ENCODE peak calls at places on chromosomes 2 and 18, in six cellular contexts. L is fibroblast of lung, T is upper lobe of right lung, S is GM23338, G is right lobe of liver, X is left lung. K is an unnamed sample. For H3K27me3, the result is how much of the 10 kb centered on the place peaks cover.

GRCh38 chr2:6073260-6074141 is 381.3 kb downstream of the SOX11 start:
- DNase-seq in L (peak), T (no peak), S (no peak), G (no peak), X (no peak), K (no peak)

GRCh38 chr2:180376076-180376475 is 369.0 kb upstream of the CWC22 start:
- DNase-seq in L (peak), T (no peak), S (no peak), G (no peak), X (no peak), K (no peak)

GRCh38 chr2:25088817-25089485 is 47.1 kb downstream of the EFR3B start:
- DNase-seq in L (no peak), T (no peak), S (peak), G (no peak), X (no peak), K (no peak)

GRCh38 chr2:69933839-69934613 is 19.1 kb downstream of the MXD1 start:
- DNase-seq in L (peak), T (no peak), S (no peak), G (no peak), X (peak), K (no peak)

GRCh38 chr2:176122633-176123482 is at the start of gene HOXD9:
- DNase-seq in L (no peak), T (no peak), S (no peak), G (no peak), X (no peak), K (peak)

GRCh38 chr2:55419236-55419513 is 481 bp downstream of the CCDC88A start:
- DNase-seq in L (peak), T (no peak), S (no peak), G (no peak), X (no peak), K (peak)

GRCh38 chr2:170361359-170361936 is 183.5 kb downstream of the MYO3B start:
- DNase-seq in L (peak), T (no peak), S (peak), G (no peak), X (no peak), K (peak)

GRCh38 chr18:59610546-59611140 is 86.6 kb downstream of the CCBE1 start:
- DNase-seq in L (no peak), T (no peak), S (no peak), G (no peak), X (no peak), K (no peak)

GRCh38 chr2:169175112-169175511 is 105.7 kb downstream of the DHRS9 start:
- DNase-seq in L (no peak), T (no peak), S (no peak), G (no peak), X (no peak), K (no peak)

GRCh38 chr2:239601201-239601851 is 200.5 kb upstream of the HDAC4 start:
- DNase-seq in L (no peak), T (no peak), S (no peak), G (no peak), X (no peak), K (no peak)

GRCh38 chr2:147910990-147911473 is 66.2 kb downstream of the ACVR2A start:
- DNase-seq in L (peak), T (no peak), S (peak), G (no peak), X (no peak), K (peak)

GRCh38 chr2:178683877-178684276 is 123.3 kb downstream of the TTN start:
- DNase-seq in L (no peak), T (no peak), S (no peak), G (no peak), X (no peak), K (no peak)

GRCh38 chr2:188449570-188449969 is 157.9 kb downstream of the GULP1 start:
- DNase-seq in L (no peak), T (no peak), S (no peak), G (no peak), X (no peak), K (no peak)

GRCh38 chr2:182946949-182947348 is 80.5 kb upstream of the FRZB start:
- DNase-seq in L (no peak), T (no peak), S (no peak), G (no peak), X (no peak), K (peak)

GRCh38 chr2:39289609-39290008 is 45.8 kb upstream of the CDKL4 start:
- DNase-seq in L (no peak), T (no peak), S (no peak), G (no peak), X (no peak), K (no peak)

GRCh38 chr2:68390114-68390513 is 25.0 kb downstream of the PLEK start:
- DNase-seq in L (no peak), T (no peak), S (no peak), G (no peak), X (no peak), K (no peak)

GRCh38 chr2:160087854-160088745 is 25.7 kb upstream of the PLA2R1 start:
- DNase-seq in L (peak), T (no peak), S (peak), G (no peak), X (no peak), K (peak)

GRCh38 chr2:218517434-218518206 is 50.5 kb downstream of the USP37 start:
- DNase-seq in L (no peak), T (no peak), S (no peak), G (no peak), X (no peak), K (no peak)

GRCh38 chr2:96143848-96144480 is 1.3 kb downstream of the DUSP2 start:
- DNase-seq in L (no peak), T (peak), S (peak), G (peak), X (no peak), K (no peak)

GRCh38 chr2:26581991-26582842 is 58.9 kb downstream of the CIB4 start:
- DNase-seq in L (no peak), T (peak), S (no peak), G (peak), X (no peak), K (no peak)

GRCh38 chr2:228628682-228629081 is 447.2 kb upstream of the SPHKAP start:
- DNase-seq in L (no peak), T (no peak), S (no peak), G (no peak), X (no peak), K (no peak)

GRCh38 chr2:40199758-40200157 is 252.1 kb downstream of the SLC8A1 start:
- DNase-seq in L (peak), T (no peak), S (no peak), G (no peak), X (no peak), K (no peak)

GRCh38 chr18:76265375-76266225 is 229.4 kb downstream of the ZNF516 start:
- DNase-seq in L (peak), T (peak), S (no peak), G (peak), X (peak), K (no peak)

GRCh38 chr2:9984217-9984739 is 32.8 kb downstream of the GRHL1 start:
- DNase-seq in L (peak), T (no peak), S (peak), G (no peak), X (no peak), K (no peak)

GRCh38 chr2:200221055-200221692 is 85.3 kb upstream of the SPATS2L start:
- DNase-seq in L (no peak), T (no peak), S (no peak), G (no peak), X (no peak), K (no peak)

GRCh38 chr2:191515536-191515935 is 162.4 kb upstream of the NABP1 start:
- DNase-seq in L (no peak), T (no peak), S (no peak), G (no peak), X (no peak), K (no peak)

GRCh38 chr2:10124538-10125045 is 2.1 kb downstream of the RRM2 start:
- DNase-seq in L (peak), T (no peak), S (peak), G (no peak), X (no peak), K (peak)

GRCh38 chr2:220365023-220365422 is 737.6 kb downstream of the SLC4A3 start:
- DNase-seq in L (no peak), T (no peak), S (no peak), G (no peak), X (no peak), K (no peak)

GRCh38 chr18:43525149-43525548 is 247.9 kb upstream of the SYT4 start:
- DNase-seq in L (no peak), T (no peak), S (no peak), G (no peak), X (no peak), K (peak)

GRCh38 chr2:157732596-157732995 is 103.9 kb upstream of the ACVR1C start:
- DNase-seq in L (no peak), T (no peak), S (no peak), G (no peak), X (no peak), K (no peak)

GRCh38 chr2:57432528-57432927 is 614.1 kb upstream of the VRK2 start:
- DNase-seq in L (no peak), T (no peak), S (no peak), G (no peak), X (no peak), K (no peak)

GRCh38 chr2:232626584-232626983 is 6.8 kb upstream of the EFHD1 start:
- DNase-seq in L (no peak), T (no peak), S (no peak), G (no peak), X (no peak), K (no peak)

GRCh38 chr2:232632904-232633412 is 446 bp upstream of the EFHD1 start:
- DNase-seq in L (peak), T (no peak), S (peak), G (peak), X (no peak), K (no peak)

GRCh38 chr2:232628466-232629200 is 4.8 kb upstream of the EFHD1 start:
- DNase-seq in L (no peak), T (no peak), S (no peak), G (no peak), X (no peak), K (no peak)

GRCh38 chr2:232632229-232632903 is 1.0 kb upstream of the EFHD1 start:
- DNase-seq in L (no peak), T (no peak), S (no peak), G (no peak), X (no peak), K (no peak)

GRCh38 chr2:232629201-232629475 is 4.3 kb upstream of the EFHD1 start:
- DNase-seq in L (no peak), T (no peak), S (no peak), G (no peak), X (no peak), K (no peak)
- H3K27me3 ChIP-seq in L (under half), T (under half), S (under half), G (under half), X (half or more), K (under half)

GRCh38 chr2:63842149-63843061 is 709 bp downstream of the UGP2 start:
- DNase-seq in L (peak), T (peak), S (no peak), G (no peak), X (peak), K (no peak)
- H3K4me3 ChIP-seq in L (peak), T (peak), S (peak), G (peak), X (peak), K (peak)

GRCh38 chr2:71464389-71464788 is 11.0 kb downstream of the DYSF start:
- DNase-seq in L (no peak), T (peak), S (no peak), G (no peak), X (no peak), K (no peak)

GRCh38 chr2:71467180-71467815 is 13.9 kb downstream of the DYSF start:
- DNase-seq in L (no peak), T (peak), S (no peak), G (no peak), X (no peak), K (no peak)

GRCh38 chr2:71466301-71467179 is 13.2 kb downstream of the DYSF start:
- DNase-seq in L (no peak), T (peak), S (peak), G (peak), X (peak), K (peak)

GRCh38 chr2:71465356-71465755 is 12.0 kb downstream of the DYSF start:
- DNase-seq in L (no peak), T (peak), S (peak), G (no peak), X (no peak), K (no peak)

GRCh38 chr2:71465961-71466300 is 12.6 kb downstream of the DYSF start:
- DNase-seq in L (no peak), T (no peak), S (no peak), G (no peak), X (no peak), K (no peak)
- H3K27me3 ChIP-seq in L (under half), T (under half), S (half or more), G (under half), X (half or more), K (under half)

GRCh38 chr2:237626813-237627451 is 455 bp upstream of the LRRFIP1 start:
- DNase-seq in L (no peak), T (peak), S (peak), G (peak), X (no peak), K (no peak)
- H3K4me3 ChIP-seq in L (peak), T (peak), S (peak), G (peak), X (peak), K (no peak)

GRCh38 chr2:98819350-98819749 is 88.4 kb upstream of the MGAT4A start:
- DNase-seq in L (no peak), T (no peak), S (no peak), G (no peak), X (no peak), K (no peak)

GRCh38 chr2:98822301-98823164 is 91.6 kb upstream of the MGAT4A start:
- DNase-seq in L (no peak), T (peak), S (peak), G (peak), X (peak), K (no peak)

GRCh38 chr2:98824256-98825042 is 93.5 kb upstream of the MGAT4A start:
- DNase-seq in L (no peak), T (no peak), S (no peak), G (no peak), X (no peak), K (no peak)

GRCh38 chr2:98823196-98824166 is 92.5 kb upstream of the MGAT4A start:
- DNase-seq in L (no peak), T (no peak), S (peak), G (no peak), X (no peak), K (no peak)

DNA sequence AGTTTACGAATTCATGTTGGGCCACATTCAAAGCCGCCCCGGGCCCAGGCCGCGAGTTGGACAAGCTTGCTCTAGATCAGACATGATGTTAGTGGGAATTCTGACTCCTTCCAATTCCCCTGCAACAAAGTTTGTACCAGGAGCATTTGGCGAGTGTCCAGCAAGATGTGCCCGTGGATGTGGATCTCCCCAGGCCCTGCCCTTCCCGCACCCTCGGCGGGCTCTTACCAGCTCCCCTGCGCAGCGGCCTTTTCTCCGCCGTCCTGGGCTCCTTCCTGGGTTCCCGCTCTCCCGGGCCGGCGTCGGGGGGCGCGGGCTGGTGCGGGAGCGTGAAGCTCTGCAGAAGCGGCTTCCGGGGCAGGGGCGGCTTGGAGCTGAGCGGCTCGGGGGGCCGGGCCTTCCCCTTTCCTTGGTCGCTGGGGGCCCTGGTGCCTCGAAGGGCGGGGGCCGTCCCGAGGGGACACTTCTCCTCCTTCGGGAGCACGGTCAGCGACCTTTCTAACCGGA is 90.8 kb upstream of the MGAT4A start:
- DNase-seq in L (no peak), T (no peak), S (no peak), G (no peak), X (no peak), K (no peak)
- H3K27me3 ChIP-seq in L (under half), T (under half), S (under half), G (under half), X (under half), K (under half)

GRCh38 chr2:85704038-85704437 is 9.9 kb downstream of the GNLY start:
- DNase-seq in L (peak), T (no peak), S (no peak), G (no peak), X (no peak), K (no peak)

GRCh38 chr2:85704800-85705679 is 10.9 kb downstream of the GNLY start:
- DNase-seq in L (peak), T (no peak), S (no peak), G (no peak), X (no peak), K (no peak)

GRCh38 chr2:85699325-85699724 is 5.2 kb downstream of the GNLY start:
- DNase-seq in L (no peak), T (no peak), S (peak), G (no peak), X (no peak), K (no peak)

GRCh38 chr2:85703329-85703728 is 9.2 kb downstream of the GNLY start:
- DNase-seq in L (no peak), T (no peak), S (no peak), G (no peak), X (no peak), K (no peak)

GRCh38 chr2:85702172-85702571 is 8.0 kb downstream of the GNLY start:
- DNase-seq in L (peak), T (no peak), S (no peak), G (no peak), X (no peak), K (no peak)
- H3K4me3 ChIP-seq in L (peak), T (no peak), S (peak), G (no peak), X (no peak), K (no peak)

DNA sequence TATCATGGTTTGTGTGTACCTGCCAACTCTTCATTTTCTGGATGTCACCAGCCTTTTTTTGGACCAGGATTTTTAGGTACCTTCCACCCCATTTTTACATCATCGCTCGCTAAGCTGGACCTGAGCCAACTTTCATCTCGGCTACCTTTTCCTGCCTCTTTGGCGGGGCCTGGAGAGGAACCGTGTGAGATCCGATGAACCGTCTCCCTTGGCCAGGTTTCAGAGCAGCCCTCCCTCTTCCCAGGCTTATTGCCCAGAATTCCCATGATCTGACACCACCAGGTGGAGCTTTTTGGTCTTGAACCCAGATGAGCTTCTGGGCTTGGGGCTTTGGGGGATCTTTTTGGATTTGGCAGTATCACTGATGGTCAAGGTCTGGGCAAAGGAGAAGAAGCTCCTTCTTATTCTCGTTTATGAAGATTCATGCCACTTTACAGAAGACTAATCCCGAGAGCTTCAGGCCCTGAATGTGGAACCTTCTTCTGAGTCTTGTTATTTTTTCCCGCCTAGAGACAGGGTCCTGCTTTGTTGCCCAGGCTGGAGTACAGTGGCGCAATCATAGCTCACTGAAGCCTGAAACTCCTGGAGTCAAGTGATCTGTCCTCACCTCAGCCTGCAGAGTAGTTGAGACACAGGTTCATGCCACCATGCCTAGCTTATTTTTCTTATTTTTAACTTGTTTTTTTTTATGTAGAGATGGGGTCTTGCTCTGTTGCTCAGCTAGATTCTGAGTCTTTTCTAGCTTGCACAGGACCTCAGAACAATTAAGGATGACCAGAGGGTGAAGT is 50.4 kb downstream of the GATA6 start:
- DNase-seq in L (no peak), T (no peak), S (peak), G (no peak), X (no peak), K (no peak)
- H3K27me3 ChIP-seq in L (under half), T (under half), S (half or more), G (under half), X (under half), K (under half)